ENCODE peak calls at places on chromosomes 1 and 21, in five cellular contexts. One of them, this sample, is unnamed.
A peak's percentile ranks its signal among the peaks of the same experiment; 100 is the strongest.

GRCh38 chr1:76687324-76688018 is 179.8 kb upstream of the ST6GALNAC5 start:
- DNase-seq in cardiac muscle cell: no peak
- DNase-seq in AG04449: no peak
- DNase-seq in ovary: no peak
- DNase-seq in stomach: no peak
- DNase-seq in this sample: no peak

GRCh38 chr21:33266050-33266783 is at the start of gene IL10RB:
- DNase-seq in cardiac muscle cell: peak; percentile 81
- DNase-seq in AG04449: no peak
- DNase-seq in ovary: peak; percentile 81
- DNase-seq in stomach: peak; percentile 78
- DNase-seq in this sample: no peak

GRCh38 chr1:226078336-226078735 is 15.8 kb downstream of the H3-3A start:
- DNase-seq in cardiac muscle cell: no peak
- DNase-seq in AG04449: no peak
- DNase-seq in ovary: no peak
- DNase-seq in stomach: no peak
- DNase-seq in this sample: no peak

GRCh38 chr1:36761073-36761472 is 273.2 kb downstream of the GRIK3 start:
- DNase-seq in cardiac muscle cell: no peak
- DNase-seq in AG04449: no peak
- DNase-seq in ovary: no peak
- DNase-seq in stomach: no peak
- DNase-seq in this sample: no peak

GRCh38 chr1:113783254-113784103 is 24.2 kb upstream of the PHTF1 start:
- DNase-seq in cardiac muscle cell: no peak
- DNase-seq in AG04449: no peak
- DNase-seq in ovary: no peak
- DNase-seq in stomach: no peak
- DNase-seq in this sample: no peak

GRCh38 chr1:108704501-108704900 is 8.2 kb upstream of the FNDC7 start:
- DNase-seq in cardiac muscle cell: no peak
- DNase-seq in AG04449: no peak
- DNase-seq in ovary: no peak
- DNase-seq in stomach: no peak
- DNase-seq in this sample: peak; percentile 75

GRCh38 chr1:58155418-58156123 is 391.0 kb downstream of the OMA1 start:
- DNase-seq in cardiac muscle cell: peak; percentile 68
- DNase-seq in AG04449: no peak
- DNase-seq in ovary: no peak
- DNase-seq in stomach: no peak
- DNase-seq in this sample: no peak

GRCh38 chr21:45220106-45220505 is 67.6 kb downstream of the POFUT2 start:
- DNase-seq in cardiac muscle cell: no peak
- DNase-seq in AG04449: peak; percentile 4
- DNase-seq in ovary: no peak
- DNase-seq in stomach: no peak
- DNase-seq in this sample: no peak

GRCh38 chr1:248849637-248850036 is 9.2 kb downstream of the ZNF692 start:
- DNase-seq in cardiac muscle cell: peak; percentile 24
- DNase-seq in AG04449: no peak
- DNase-seq in ovary: no peak
- DNase-seq in stomach: no peak
- DNase-seq in this sample: no peak

GRCh38 chr21:38323721-38324591 is 67.2 kb downstream of the KCNJ15 start:
- DNase-seq in cardiac muscle cell: peak; percentile 7
- DNase-seq in AG04449: peak; percentile 92
- DNase-seq in ovary: no peak
- DNase-seq in stomach: no peak
- DNase-seq in this sample: peak; percentile 97

GRCh38 chr1:5390497-5390896 is 601.7 kb downstream of the NPHP4 start:
- DNase-seq in cardiac muscle cell: no peak
- DNase-seq in AG04449: no peak
- DNase-seq in ovary: no peak
- DNase-seq in stomach: no peak
- DNase-seq in this sample: no peak

GRCh38 chr1:57898531-57898930 is 474.7 kb upstream of the DAB1 start:
- DNase-seq in cardiac muscle cell: no peak
- DNase-seq in AG04449: no peak
- DNase-seq in ovary: no peak
- DNase-seq in stomach: no peak
- DNase-seq in this sample: no peak

GRCh38 chr21:44449473-44450363 is 5.6 kb upstream of the LRRC3 start:
- DNase-seq in cardiac muscle cell: no peak
- DNase-seq in AG04449: no peak
- DNase-seq in ovary: no peak
- DNase-seq in stomach: no peak
- DNase-seq in this sample: no peak

GRCh38 chr1:96569288-96569687 is 152.3 kb upstream of the PTBP2 start:
- DNase-seq in cardiac muscle cell: no peak
- DNase-seq in AG04449: no peak
- DNase-seq in ovary: no peak
- DNase-seq in stomach: no peak
- DNase-seq in this sample: no peak

GRCh38 chr1:66761273-66761672 is 9.0 kb downstream of the DYNLT5 start:
- DNase-seq in cardiac muscle cell: no peak
- DNase-seq in AG04449: no peak
- DNase-seq in ovary: no peak
- DNase-seq in stomach: no peak
- DNase-seq in this sample: peak; percentile 35

GRCh38 chr1:184802739-184803492 is 48.3 kb upstream of the EDEM3 start:
- DNase-seq in cardiac muscle cell: no peak
- DNase-seq in AG04449: no peak
- DNase-seq in ovary: no peak
- DNase-seq in stomach: no peak
- DNase-seq in this sample: peak; percentile 40

GRCh38 chr1:103790172-103790571 is 40.5 kb downstream of the AMY1C start:
- DNase-seq in cardiac muscle cell: no peak
- DNase-seq in AG04449: no peak
- DNase-seq in ovary: no peak
- DNase-seq in stomach: no peak
- DNase-seq in this sample: no peak

GRCh38 chr1:92515796-92516201 is 29.1 kb upstream of the GFI1 start:
- DNase-seq in cardiac muscle cell: no peak
- DNase-seq in AG04449: no peak
- DNase-seq in ovary: no peak
- DNase-seq in stomach: no peak
- DNase-seq in this sample: no peak

GRCh38 chr1:94240822-94241221 is 3.4 kb upstream of the ARHGAP29 start:
- DNase-seq in cardiac muscle cell: peak; percentile 48
- DNase-seq in AG04449: no peak
- DNase-seq in ovary: no peak
- DNase-seq in stomach: no peak
- DNase-seq in this sample: no peak

GRCh38 chr21:29504751-29505321 is 206.1 kb downstream of the BACH1 start:
- DNase-seq in cardiac muscle cell: no peak
- DNase-seq in AG04449: peak; percentile 64
- DNase-seq in ovary: no peak
- DNase-seq in stomach: no peak
- DNase-seq in this sample: peak; percentile 68

GRCh38 chr21:29501451-29501850 is 202.7 kb downstream of the BACH1 start:
- DNase-seq in cardiac muscle cell: no peak
- DNase-seq in AG04449: peak; percentile 72
- DNase-seq in ovary: no peak
- DNase-seq in stomach: no peak
- DNase-seq in this sample: peak; percentile 60

GRCh38 chr21:29496337-29496736 is 197.6 kb downstream of the BACH1 start:
- DNase-seq in cardiac muscle cell: no peak
- DNase-seq in AG04449: no peak
- DNase-seq in ovary: no peak
- DNase-seq in stomach: no peak
- DNase-seq in this sample: no peak

GRCh38 chr21:29499229-29499628 is 200.5 kb downstream of the BACH1 start:
- DNase-seq in cardiac muscle cell: no peak
- DNase-seq in AG04449: no peak
- DNase-seq in ovary: no peak
- DNase-seq in stomach: no peak
- DNase-seq in this sample: no peak

DNA sequence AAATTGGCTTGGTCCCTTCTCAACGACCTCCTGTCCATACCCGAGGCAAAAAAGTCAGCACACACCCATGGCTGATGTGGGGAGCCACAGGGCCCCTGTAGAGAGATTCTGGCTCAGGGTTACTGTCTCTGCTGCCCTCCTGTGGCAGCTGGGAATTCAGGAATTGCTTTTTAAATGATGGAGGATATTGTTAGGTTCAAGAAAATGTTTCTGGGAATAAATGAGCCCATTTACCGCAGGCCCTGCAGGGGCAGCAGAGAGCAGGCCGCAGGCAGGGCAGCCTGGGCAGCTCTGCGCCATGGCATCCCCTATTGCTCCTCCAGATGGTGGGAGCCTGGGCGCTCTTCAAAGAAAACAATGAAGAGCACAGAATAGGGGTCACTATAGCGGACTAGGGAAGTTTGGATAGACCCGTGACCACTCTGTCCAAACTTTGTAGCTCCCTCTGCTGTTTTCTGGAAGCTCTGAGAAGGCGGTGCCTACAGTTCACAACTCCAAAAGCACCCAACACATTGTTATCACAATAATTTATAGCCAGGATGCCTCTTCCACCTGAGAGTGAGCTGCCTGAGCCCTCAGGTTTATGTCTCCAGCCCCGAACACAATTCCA is 201.1 kb downstream of the BACH1 start:
- DNase-seq in cardiac muscle cell: no peak
- DNase-seq in AG04449: no peak
- DNase-seq in ovary: no peak
- DNase-seq in stomach: no peak
- DNase-seq in this sample: peak; percentile 39
- TF ChIP-seq CTCF in cardiac muscle cell: peak; percentile 60
- TF ChIP-seq CTCF in AG04449: peak; percentile 20
- TF ChIP-seq CTCF in ovary: no peak
- TF ChIP-seq CTCF in stomach: no peak
- TF ChIP-seq CTCF in this sample: peak; percentile 88

DNA sequence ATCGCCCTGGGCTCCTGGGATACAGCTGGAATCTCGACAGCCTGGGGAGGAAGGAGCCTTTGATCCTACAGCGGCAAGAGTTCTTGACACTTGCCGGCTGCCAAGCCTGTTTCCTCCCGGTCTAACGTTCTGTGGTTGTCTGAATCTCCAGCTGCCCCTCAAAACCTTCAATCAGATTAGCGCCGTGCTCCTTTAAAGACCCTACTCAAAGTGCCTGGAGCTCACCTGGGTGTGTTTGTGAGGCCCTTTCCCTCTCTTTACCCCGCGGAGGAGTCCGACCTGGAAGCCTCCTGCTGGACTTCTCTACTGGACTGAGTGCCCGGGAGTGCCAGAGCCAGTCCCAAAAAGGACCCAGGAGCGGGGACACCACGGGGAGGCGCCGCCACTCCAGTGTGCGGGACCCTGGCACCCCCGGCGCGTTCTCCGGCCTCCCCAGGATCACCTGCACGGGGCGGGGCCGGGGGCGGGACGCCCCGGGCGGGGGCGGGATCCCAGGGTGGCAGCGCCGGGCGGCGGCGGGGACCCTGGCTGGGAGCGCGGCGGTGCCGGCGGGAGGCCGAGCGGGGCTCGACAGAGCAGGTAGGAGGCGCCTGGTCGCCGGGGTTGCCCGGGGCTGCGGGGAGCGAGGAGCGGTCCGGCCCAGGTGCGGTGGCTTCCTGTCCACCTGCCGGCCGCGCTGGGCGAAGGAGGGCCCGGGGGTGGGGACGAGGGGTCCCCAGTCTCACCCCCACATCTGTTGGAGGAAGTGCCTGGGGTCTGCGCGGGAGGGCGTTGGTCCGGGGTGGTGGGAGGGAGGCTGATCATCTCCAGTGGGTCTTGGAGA is at the start of gene NCMAP:
- DNase-seq in cardiac muscle cell: peak; percentile 51
- DNase-seq in AG04449: no peak
- DNase-seq in ovary: peak; percentile 28
- DNase-seq in stomach: peak; percentile 88
- DNase-seq in this sample: no peak
- TF ChIP-seq CTCF in cardiac muscle cell: no peak
- TF ChIP-seq CTCF in AG04449: no peak
- TF ChIP-seq CTCF in ovary: no peak
- TF ChIP-seq CTCF in stomach: no peak
- TF ChIP-seq CTCF in this sample: no peak

GRCh38 chr1:228391411-228392020 is 15.1 kb downstream of the TRIM11 start:
- DNase-seq in cardiac muscle cell: no peak
- DNase-seq in AG04449: no peak
- DNase-seq in ovary: peak; percentile 20
- DNase-seq in stomach: no peak
- DNase-seq in this sample: no peak

GRCh38 chr1:228394571-228395394 is 11.9 kb downstream of the TRIM11 start:
- DNase-seq in cardiac muscle cell: no peak
- DNase-seq in AG04449: no peak
- DNase-seq in ovary: no peak
- DNase-seq in stomach: no peak
- DNase-seq in this sample: no peak

GRCh38 chr1:228393811-228394570 is 12.6 kb downstream of the TRIM11 start:
- DNase-seq in cardiac muscle cell: no peak
- DNase-seq in AG04449: no peak
- DNase-seq in ovary: no peak
- DNase-seq in stomach: no peak
- DNase-seq in this sample: no peak

GRCh38 chr1:228392111-228392936 is 14.3 kb downstream of the TRIM11 start:
- DNase-seq in cardiac muscle cell: no peak
- DNase-seq in AG04449: no peak
- DNase-seq in ovary: peak; percentile 17
- DNase-seq in stomach: no peak
- DNase-seq in this sample: no peak

GRCh38 chr1:228393268-228393699 is 13.4 kb downstream of the TRIM11 start:
- DNase-seq in cardiac muscle cell: peak; percentile 45
- DNase-seq in AG04449: peak; percentile 37
- DNase-seq in ovary: no peak
- DNase-seq in stomach: peak; percentile 56
- DNase-seq in this sample: peak; percentile 53
- TF ChIP-seq CTCF in cardiac muscle cell: peak; percentile 75
- TF ChIP-seq CTCF in AG04449: peak; percentile 75
- TF ChIP-seq CTCF in ovary: no peak
- TF ChIP-seq CTCF in stomach: no peak
- TF ChIP-seq CTCF in this sample: peak; percentile 77

DNA sequence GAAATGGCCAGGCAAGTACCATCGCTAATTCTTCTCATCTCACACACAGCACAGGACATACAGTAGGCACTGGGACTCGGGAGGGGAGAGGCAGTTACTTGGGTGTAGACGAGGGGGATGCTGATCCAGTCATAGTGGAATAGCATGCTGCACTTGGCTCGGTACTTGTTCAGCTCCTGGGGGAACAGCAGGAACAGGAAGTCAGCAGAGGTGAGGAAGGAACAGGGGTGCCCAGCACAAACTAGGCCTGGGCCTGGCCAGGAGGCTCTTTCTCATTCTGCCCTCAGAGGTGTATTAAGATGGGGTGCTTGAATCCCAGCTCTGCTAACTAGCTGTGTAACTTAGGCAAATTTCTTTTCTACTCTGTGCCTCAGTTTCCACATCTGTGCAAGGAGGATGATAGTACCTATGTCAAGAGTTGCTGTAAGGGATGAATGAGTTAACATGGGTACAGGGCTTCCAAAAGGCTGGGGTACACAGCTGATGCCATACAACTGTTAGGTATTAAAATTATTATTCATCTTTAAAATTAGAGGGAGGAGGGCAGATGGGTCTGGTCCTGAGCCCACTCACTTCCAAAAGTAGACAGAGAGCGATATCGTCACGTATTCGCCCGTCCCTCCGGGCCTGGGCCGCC is 2.4 kb downstream of the BEST4 start:
- DNase-seq in cardiac muscle cell: no peak
- DNase-seq in AG04449: no peak
- DNase-seq in ovary: no peak
- DNase-seq in stomach: no peak
- DNase-seq in this sample: no peak
- TF ChIP-seq CTCF in cardiac muscle cell: no peak
- TF ChIP-seq CTCF in AG04449: no peak
- TF ChIP-seq CTCF in ovary: no peak
- TF ChIP-seq CTCF in stomach: no peak
- TF ChIP-seq CTCF in this sample: no peak